ENCODE peak calls at places on chromosomes 5 and 9, in ten cellular contexts. One of them, this sample, is unnamed.

GRCh38 chr9:17018540-17019196 is 116.2 kb upstream of the CNTLN start:
- DNase-seq in left cardiac atrium: no peak
- DNase-seq in ELF-1: no peak
- DNase-seq in NCI-H1092 treated with DMSO at 0.1 percent for 48 hours: no peak
- DNase-seq in posterior vena cava: no peak
- DNase-seq in GM10248: no peak
- DNase-seq in NCI-H748 treated with DMSO at 0.1 percent for 48 hours: no peak
- DNase-seq in aorta: no peak
- DNase-seq in KBM-7: no peak
- DNase-seq in COR-L47: no peak
- DNase-seq in this sample: no peak

GRCh38 chr5:81785311-81785710 is 34.4 kb upstream of the SSBP2 start:
- DNase-seq in posterior vena cava: no peak
- DNase-seq in COR-L47: no peak
- DNase-seq in GM10248: no peak
- DNase-seq in aorta: no peak
- DNase-seq in NCI-H1092 treated with DMSO at 0.1 percent for 48 hours: no peak
- DNase-seq in left cardiac atrium: no peak
- DNase-seq in ELF-1: no peak
- DNase-seq in NCI-H748 treated with DMSO at 0.1 percent for 48 hours: no peak
- DNase-seq in KBM-7: peak
- DNase-seq in this sample: no peak

GRCh38 chr5:149062371-149063016 is 368 bp downstream of the SH3TC2 start:
- DNase-seq in ELF-1: peak
- DNase-seq in NCI-H748 treated with DMSO at 0.1 percent for 48 hours: no peak
- DNase-seq in GM10248: no peak
- DNase-seq in posterior vena cava: no peak
- DNase-seq in left cardiac atrium: peak
- DNase-seq in COR-L47: no peak
- DNase-seq in aorta: no peak
- DNase-seq in KBM-7: peak
- DNase-seq in NCI-H1092 treated with DMSO at 0.1 percent for 48 hours: no peak
- DNase-seq in this sample: no peak

GRCh38 chr5:116137544-116138378 is 52.9 kb downstream of the COMMD10 start:
- DNase-seq in ELF-1: peak
- DNase-seq in KBM-7: peak
- DNase-seq in COR-L47: peak
- DNase-seq in NCI-H1092 treated with DMSO at 0.1 percent for 48 hours: peak
- DNase-seq in aorta: no peak
- DNase-seq in posterior vena cava: no peak
- DNase-seq in GM10248: peak
- DNase-seq in left cardiac atrium: no peak
- DNase-seq in NCI-H748 treated with DMSO at 0.1 percent for 48 hours: peak
- DNase-seq in this sample: no peak

GRCh38 chr9:96581823-96582598 is 37.6 kb downstream of the CDC14B start:
- DNase-seq in KBM-7: peak
- DNase-seq in NCI-H1092 treated with DMSO at 0.1 percent for 48 hours: no peak
- DNase-seq in GM10248: no peak
- DNase-seq in aorta: no peak
- DNase-seq in ELF-1: peak
- DNase-seq in COR-L47: no peak
- DNase-seq in NCI-H748 treated with DMSO at 0.1 percent for 48 hours: no peak
- DNase-seq in left cardiac atrium: no peak
- DNase-seq in posterior vena cava: no peak
- DNase-seq in this sample: no peak

GRCh38 chr9:134987906-134988700 is 70.4 kb upstream of the FCN1 start:
- DNase-seq in NCI-H748 treated with DMSO at 0.1 percent for 48 hours: no peak
- DNase-seq in COR-L47: no peak
- DNase-seq in GM10248: no peak
- DNase-seq in left cardiac atrium: no peak
- DNase-seq in NCI-H1092 treated with DMSO at 0.1 percent for 48 hours: no peak
- DNase-seq in ELF-1: no peak
- DNase-seq in aorta: peak
- DNase-seq in posterior vena cava: peak
- DNase-seq in KBM-7: no peak
- DNase-seq in this sample: no peak

GRCh38 chr9:37029776-37030590 is 4.1 kb downstream of the PAX5 start:
- DNase-seq in left cardiac atrium: no peak
- DNase-seq in NCI-H748 treated with DMSO at 0.1 percent for 48 hours: no peak
- DNase-seq in aorta: no peak
- DNase-seq in NCI-H1092 treated with DMSO at 0.1 percent for 48 hours: no peak
- DNase-seq in KBM-7: no peak
- DNase-seq in COR-L47: no peak
- DNase-seq in posterior vena cava: peak
- DNase-seq in ELF-1: peak
- DNase-seq in GM10248: peak
- DNase-seq in this sample: no peak

GRCh38 chr9:98222885-98223640 is 30.6 kb upstream of the CORO2A start:
- DNase-seq in posterior vena cava: no peak
- DNase-seq in COR-L47: no peak
- DNase-seq in aorta: peak
- DNase-seq in left cardiac atrium: no peak
- DNase-seq in KBM-7: no peak
- DNase-seq in ELF-1: peak
- DNase-seq in GM10248: no peak
- DNase-seq in NCI-H1092 treated with DMSO at 0.1 percent for 48 hours: no peak
- DNase-seq in NCI-H748 treated with DMSO at 0.1 percent for 48 hours: no peak
- DNase-seq in this sample: peak

GRCh38 chr9:136576269-136576626 is 30.4 kb upstream of the NOTCH1 start:
- DNase-seq in ELF-1: no peak
- DNase-seq in COR-L47: no peak
- DNase-seq in NCI-H748 treated with DMSO at 0.1 percent for 48 hours: no peak
- DNase-seq in aorta: peak
- DNase-seq in left cardiac atrium: no peak
- DNase-seq in NCI-H1092 treated with DMSO at 0.1 percent for 48 hours: no peak
- DNase-seq in KBM-7: no peak
- DNase-seq in posterior vena cava: no peak
- DNase-seq in GM10248: no peak
- DNase-seq in this sample: peak

GRCh38 chr5:57538341-57538955 is 55.8 kb upstream of the ACTBL2 start:
- DNase-seq in aorta: no peak
- DNase-seq in COR-L47: no peak
- DNase-seq in posterior vena cava: no peak
- DNase-seq in KBM-7: no peak
- DNase-seq in NCI-H1092 treated with DMSO at 0.1 percent for 48 hours: no peak
- DNase-seq in NCI-H748 treated with DMSO at 0.1 percent for 48 hours: no peak
- DNase-seq in ELF-1: no peak
- DNase-seq in left cardiac atrium: no peak
- DNase-seq in GM10248: no peak
- DNase-seq in this sample: no peak

GRCh38 chr5:2754621-2755370 is 3.3 kb upstream of the IRX2 start:
- DNase-seq in left cardiac atrium: no peak
- DNase-seq in KBM-7: no peak
- DNase-seq in COR-L47: no peak
- DNase-seq in NCI-H1092 treated with DMSO at 0.1 percent for 48 hours: no peak
- DNase-seq in aorta: no peak
- DNase-seq in NCI-H748 treated with DMSO at 0.1 percent for 48 hours: no peak
- DNase-seq in ELF-1: peak
- DNase-seq in GM10248: no peak
- DNase-seq in posterior vena cava: peak
- DNase-seq in this sample: no peak

GRCh38 chr5:40033411-40033810 is 608.6 kb upstream of the DAB2 start:
- DNase-seq in NCI-H748 treated with DMSO at 0.1 percent for 48 hours: peak
- DNase-seq in posterior vena cava: no peak
- DNase-seq in aorta: no peak
- DNase-seq in NCI-H1092 treated with DMSO at 0.1 percent for 48 hours: no peak
- DNase-seq in COR-L47: no peak
- DNase-seq in ELF-1: no peak
- DNase-seq in GM10248: peak
- DNase-seq in KBM-7: no peak
- DNase-seq in left cardiac atrium: no peak
- DNase-seq in this sample: no peak

This sample was measured in ureter.